ENCODE peak calls at places on chromosomes 12 and 14, in eight cellular contexts. A, W, I, L, B, Z, S and C are unnamed samples. For H3K9me3 and H3K4me1, the result is how much of the 10 kb centered on the place peaks cover.

GRCh38 chr12:2295941-2296461 is 243.2 kb downstream of the CACNA1C start:
- DNase-seq in A (no peak), W (no peak), I (peak), L (no peak), B (no peak), Z (peak), S (peak), C (no peak)

GRCh38 chr14:37311233-37311632 is 113.5 kb downstream of the MIPOL1 start:
- DNase-seq in A (no peak), W (no peak), I (no peak), L (no peak), B (no peak), Z (no peak), S (no peak), C (no peak)

GRCh38 chr12:53532524-53533445 is 25.5 kb upstream of the NPFF start:
- DNase-seq in A (no peak), W (no peak), I (no peak), L (no peak), B (no peak), Z (no peak), S (no peak), C (no peak)

GRCh38 chr14:24432259-24433131 is 2.7 kb downstream of the KHNYN start:
- DNase-seq in A (no peak), W (no peak), I (peak), L (no peak), B (peak), Z (peak), S (peak), C (no peak)

GRCh38 chr14:100369019-100369418 is 45.9 kb downstream of the SLC25A47 start:
- DNase-seq in A (no peak), W (no peak), I (no peak), L (no peak), B (no peak), Z (no peak), S (no peak), C (no peak)

GRCh38 chr12:26338574-26339572 is 143.5 kb downstream of the SSPN start:
- DNase-seq in A (no peak), W (no peak), I (peak), L (no peak), B (no peak), Z (peak), S (peak), C (no peak)

GRCh38 chr12:54870048-54870447 is 15.7 kb downstream of the MUCL1 start:
- DNase-seq in A (no peak), W (no peak), I (no peak), L (no peak), B (no peak), Z (no peak), S (no peak), C (no peak)

GRCh38 chr12:117020536-117021220 is 78.5 kb downstream of the TESC start:
- DNase-seq in A (no peak), W (no peak), I (no peak), L (no peak), B (no peak), Z (no peak), S (no peak), C (no peak)

GRCh38 chr12:40668095-40668494 is 24.1 kb upstream of the CNTN1 start:
- DNase-seq in A (no peak), W (no peak), I (no peak), L (no peak), B (no peak), Z (no peak), S (no peak), C (no peak)

GRCh38 chr12:6233121-6233971 is 33.1 kb downstream of the CD9 start:
- DNase-seq in A (peak), W (no peak), I (no peak), L (no peak), B (peak), Z (no peak), S (no peak), C (no peak)

GRCh38 chr14:43914041-43914693 is 592.9 kb downstream of the FSCB start:
- DNase-seq in A (no peak), W (no peak), I (no peak), L (no peak), B (no peak), Z (no peak), S (no peak), C (no peak)

GRCh38 chr12:56476143-56476542 is 7.8 kb downstream of the SPRYD4 start:
- DNase-seq in A (no peak), W (no peak), I (no peak), L (no peak), B (no peak), Z (no peak), S (no peak), C (no peak)

GRCh38 chr14:92726135-92726932 is 22.1 kb downstream of the LGMN start:
- DNase-seq in A (peak), W (peak), I (peak), L (peak), B (peak), Z (peak), S (peak), C (peak)

GRCh38 chr12:25866586-25867378 is 91.7 kb upstream of the RASSF8 start:
- DNase-seq in A (no peak), W (no peak), I (no peak), L (no peak), B (no peak), Z (no peak), S (peak), C (no peak)

GRCh38 chr12:7788316-7788689 is 899 bp upstream of the NANOG start:
- DNase-seq in A (no peak), W (no peak), I (no peak), L (no peak), B (no peak), Z (no peak), S (no peak), C (no peak)

GRCh38 chr12:129776977-129777667 is 126.7 kb downstream of the TMEM132D start:
- DNase-seq in A (no peak), W (no peak), I (no peak), L (no peak), B (no peak), Z (no peak), S (no peak), C (no peak)

GRCh38 chr14:53367631-53368030 is 214.5 kb upstream of the DDHD1 start:
- DNase-seq in A (no peak), W (no peak), I (peak), L (no peak), B (no peak), Z (peak), S (no peak), C (no peak)

GRCh38 chr12:49293056-49293956 is 1.6 kb upstream of the PRPH start:
- DNase-seq in A (peak), W (peak), I (no peak), L (no peak), B (peak), Z (no peak), S (no peak), C (no peak)

GRCh38 chr12:109358154-109358869 is 10.6 kb downstream of the MYO1H start:
- DNase-seq in A (no peak), W (no peak), I (peak), L (no peak), B (no peak), Z (peak), S (no peak), C (no peak)

GRCh38 chr14:50321009-50321660 is 9.0 kb downstream of the DMAC2L start:
- DNase-seq in A (no peak), W (peak), I (peak), L (peak), B (peak), Z (peak), S (peak), C (no peak)

GRCh38 chr14:66281036-66281776 is 205.0 kb upstream of the CCDC196 start:
- DNase-seq in A (peak), W (peak), I (peak), L (no peak), B (peak), Z (no peak), S (no peak), C (no peak)

GRCh38 chr14:99651953-99652746 is 7.2 kb downstream of the HHIPL1 start:
- DNase-seq in A (no peak), W (no peak), I (no peak), L (no peak), B (no peak), Z (no peak), S (no peak), C (no peak)

GRCh38 chr12:109804820-109805761 is 28.1 kb downstream of the TRPV4 start:
- DNase-seq in A (peak), W (peak), I (peak), L (peak), B (peak), Z (peak), S (peak), C (peak)

GRCh38 chr12:42002563-42002962 is 142.1 kb downstream of the GXYLT1 start:
- DNase-seq in A (no peak), W (no peak), I (no peak), L (no peak), B (no peak), Z (no peak), S (no peak), C (no peak)

GRCh38 chr12:43131304-43131703 is 420.7 kb downstream of the ADAMTS20 start:
- DNase-seq in A (no peak), W (no peak), I (no peak), L (no peak), B (no peak), Z (no peak), S (no peak), C (no peak)

GRCh38 chr12:613996-614726 is 49.1 kb downstream of the NINJ2 start:
- DNase-seq in A (no peak), W (no peak), I (peak), L (no peak), B (no peak), Z (no peak), S (no peak), C (no peak)

GRCh38 chr12:92551853-92552397 is 150.9 kb upstream of the PLEKHG7 start:
- DNase-seq in A (no peak), W (no peak), I (peak), L (no peak), B (no peak), Z (peak), S (peak), C (no peak)

GRCh38 chr14:67502867-67503266 is 14.3 kb upstream of the TMEM229B start:
- DNase-seq in A (no peak), W (no peak), I (no peak), L (no peak), B (no peak), Z (no peak), S (no peak), C (no peak)

GRCh38 chr12:71303199-71303598 is 136.4 kb upstream of the LGR5 start:
- DNase-seq in A (no peak), W (no peak), I (no peak), L (no peak), B (no peak), Z (no peak), S (peak), C (no peak)

GRCh38 chr14:40374221-40374620 is 942.0 kb upstream of the FBXO33 start:
- DNase-seq in A (no peak), W (no peak), I (no peak), L (no peak), B (no peak), Z (no peak), S (no peak), C (no peak)

GRCh38 chr12:18632848-18633247 is 105.0 kb downstream of the PLCZ1 start:
- DNase-seq in A (no peak), W (no peak), I (no peak), L (no peak), B (no peak), Z (no peak), S (no peak), C (no peak)

GRCh38 chr12:94488449-94488848 is 28.8 kb upstream of the CEP83 start:
- DNase-seq in A (no peak), W (no peak), I (no peak), L (no peak), B (no peak), Z (peak), S (no peak), C (no peak)

GRCh38 chr12:74393265-74393664 is 144.4 kb upstream of the ATXN7L3B start:
- DNase-seq in A (no peak), W (no peak), I (no peak), L (no peak), B (no peak), Z (no peak), S (peak), C (no peak)

GRCh38 chr12:48001426-48002178 is 2.7 kb downstream of the COL2A1 start:
- DNase-seq in A (no peak), W (no peak), I (peak), L (peak), B (peak), Z (no peak), S (peak), C (no peak)

GRCh38 chr14:102893452-102893851 is 29.0 kb upstream of the AMN start:
- DNase-seq in A (peak), W (peak), I (peak), L (no peak), B (peak), Z (peak), S (no peak), C (no peak)
- H3K9me3 ChIP-seq in A (under half), W (under half), I (under half), L (under half), B (under half), Z (under half), S (under half), C (under half)

GRCh38 chr12:51954465-51955361 is 3.2 kb downstream of the ACVR1B start:
- DNase-seq in A (no peak), W (no peak), I (peak), L (no peak), B (peak), Z (no peak), S (peak), C (no peak)

GRCh38 chr12:51958542-51958941 is 7.0 kb downstream of the ACVR1B start:
- DNase-seq in A (no peak), W (no peak), I (no peak), L (no peak), B (no peak), Z (no peak), S (no peak), C (no peak)

GRCh38 chr12:51953925-51954324 is 2.4 kb downstream of the ACVR1B start:
- DNase-seq in A (no peak), W (no peak), I (no peak), L (no peak), B (no peak), Z (no peak), S (no peak), C (no peak)

GRCh38 chr12:51953011-51953568 is 1.6 kb downstream of the ACVR1B start:
- DNase-seq in A (no peak), W (no peak), I (no peak), L (no peak), B (no peak), Z (no peak), S (no peak), C (no peak)

GRCh38 chr12:51955702-51956101 is 4.2 kb downstream of the ACVR1B start:
- DNase-seq in A (no peak), W (no peak), I (no peak), L (no peak), B (no peak), Z (no peak), S (no peak), C (no peak)
- H3K4me1 ChIP-seq in A (half or more), W (under half), I (half or more), L (under half), B (half or more), Z (under half), S (under half), C (under half)

GRCh38 chr14:105139831-105140239 is 28.7 kb downstream of the JAG2 start:
- DNase-seq in A (no peak), W (no peak), I (no peak), L (no peak), B (no peak), Z (no peak), S (no peak), C (no peak)

GRCh38 chr14:105141026-105141425 is 27.6 kb downstream of the JAG2 start:
- DNase-seq in A (no peak), W (no peak), I (no peak), L (no peak), B (no peak), Z (no peak), S (no peak), C (no peak)

GRCh38 chr14:105140581-105140980 is 28.0 kb downstream of the JAG2 start:
- DNase-seq in A (no peak), W (no peak), I (no peak), L (no peak), B (no peak), Z (no peak), S (no peak), C (no peak)

GRCh38 chr14:105142651-105143450 is 25.7 kb downstream of the JAG2 start:
- DNase-seq in A (peak), W (no peak), I (no peak), L (no peak), B (no peak), Z (no peak), S (no peak), C (no peak)

GRCh38 chr14:105141486-105142281 is 26.9 kb downstream of the JAG2 start:
- DNase-seq in A (peak), W (no peak), I (no peak), L (no peak), B (no peak), Z (no peak), S (no peak), C (no peak)
- H3K9me3 ChIP-seq in A (under half), W (under half), I (under half), L (under half), B (under half), Z (under half), S (under half), C (under half)

GRCh38 chr14:98189521-98189920 is 1082.5 kb downstream of the BCL11B start:
- DNase-seq in A (no peak), W (no peak), I (no peak), L (no peak), B (no peak), Z (no peak), S (no peak), C (no peak)
- H3K4me1 ChIP-seq in A (under half), W (under half), I (under half), L (under half), B (under half), Z (under half), S (under half), C (under half)

GRCh38 chr12:34288963-34289345 is 266.7 kb downstream of the ALG10 start:
- DNase-seq in A (peak), W (no peak), I (no peak), L (no peak), B (no peak), Z (no peak), S (no peak), C (no peak)
- H3K9me3 ChIP-seq in A (under half), W (under half), I (under half), L (under half), B (under half), Z (half or more), S (under half), C (under half)